ENCODE peak calls at places on chromosomes 7 and 10, in six cellular contexts. One of them, this sample, is unnamed.

GRCh38 chr10:44044549-44044948 is 340.3 kb downstream of the CXCL12 start:
- DNase-seq in stomach: no peak
- DNase-seq in ovary: no peak
- DNase-seq in A549: no peak
- DNase-seq in HCT116: no peak
- DNase-seq in cardiac muscle cell: no peak
- DNase-seq in this sample: no peak

GRCh38 chr7:21945374-21946227 is at the start of gene CDCA7L:
- DNase-seq in stomach: peak
- DNase-seq in ovary: peak
- DNase-seq in A549: peak
- DNase-seq in HCT116: peak
- DNase-seq in cardiac muscle cell: peak
- DNase-seq in this sample: no peak

GRCh38 chr7:142883571-142884284 is 1.8 kb downstream of the TRPV6 start:
- DNase-seq in stomach: no peak
- DNase-seq in ovary: no peak
- DNase-seq in A549: no peak
- DNase-seq in HCT116: no peak
- DNase-seq in cardiac muscle cell: no peak
- DNase-seq in this sample: no peak

GRCh38 chr7:20157456-20157855 is 59.7 kb downstream of the MACC1 start:
- DNase-seq in stomach: no peak
- DNase-seq in ovary: no peak
- DNase-seq in A549: no peak
- DNase-seq in HCT116: no peak
- DNase-seq in cardiac muscle cell: no peak
- DNase-seq in this sample: no peak

GRCh38 chr7:64643567-64643966 is 22.4 kb upstream of the ZNF107 start:
- DNase-seq in stomach: no peak
- DNase-seq in ovary: no peak
- DNase-seq in A549: no peak
- DNase-seq in HCT116: no peak
- DNase-seq in cardiac muscle cell: no peak
- DNase-seq in this sample: no peak

GRCh38 chr7:145957160-145957890 is 159.3 kb upstream of the CNTNAP2 start:
- DNase-seq in stomach: no peak
- DNase-seq in ovary: no peak
- DNase-seq in A549: no peak
- DNase-seq in HCT116: no peak
- DNase-seq in cardiac muscle cell: no peak
- DNase-seq in this sample: no peak

GRCh38 chr7:80411621-80412020 is 100.2 kb downstream of the GNAT3 start:
- DNase-seq in stomach: no peak
- DNase-seq in ovary: no peak
- DNase-seq in A549: no peak
- DNase-seq in HCT116: no peak
- DNase-seq in cardiac muscle cell: no peak
- DNase-seq in this sample: no peak

GRCh38 chr7:84092207-84092606 is 102.4 kb downstream of the SEMA3A start:
- DNase-seq in stomach: no peak
- DNase-seq in ovary: no peak
- DNase-seq in A549: peak
- DNase-seq in HCT116: no peak
- DNase-seq in cardiac muscle cell: no peak
- DNase-seq in this sample: no peak

GRCh38 chr10:12993595-12993994 is 7.9 kb downstream of the CCDC3 start:
- DNase-seq in stomach: no peak
- DNase-seq in ovary: no peak
- DNase-seq in A549: no peak
- DNase-seq in HCT116: no peak
- DNase-seq in cardiac muscle cell: no peak
- DNase-seq in this sample: no peak

GRCh38 chr10:101032637-101033201 is 1.7 kb downstream of the SFXN3 start:
- DNase-seq in stomach: peak
- DNase-seq in ovary: peak
- DNase-seq in A549: peak
- DNase-seq in HCT116: peak
- DNase-seq in cardiac muscle cell: no peak
- DNase-seq in this sample: peak

GRCh38 chr7:53609185-53609584 is 573.8 kb downstream of the POM121L12 start:
- DNase-seq in stomach: no peak
- DNase-seq in ovary: no peak
- DNase-seq in A549: no peak
- DNase-seq in HCT116: no peak
- DNase-seq in cardiac muscle cell: no peak
- DNase-seq in this sample: no peak

GRCh38 chr10:122850705-122851640 is 5.3 kb upstream of the CUZD1 start:
- DNase-seq in stomach: no peak
- DNase-seq in ovary: no peak
- DNase-seq in A549: no peak
- DNase-seq in HCT116: no peak
- DNase-seq in cardiac muscle cell: no peak
- DNase-seq in this sample: no peak

GRCh38 chr10:132419631-132420468 is 22.9 kb downstream of the PWWP2B start:
- DNase-seq in stomach: peak
- DNase-seq in ovary: no peak
- DNase-seq in A549: no peak
- DNase-seq in HCT116: no peak
- DNase-seq in cardiac muscle cell: no peak
- DNase-seq in this sample: no peak

GRCh38 chr10:26211781-26212444 is 4.7 kb upstream of the GAD2 start:
- DNase-seq in stomach: no peak
- DNase-seq in ovary: no peak
- DNase-seq in A549: no peak
- DNase-seq in HCT116: no peak
- DNase-seq in cardiac muscle cell: no peak
- DNase-seq in this sample: no peak

GRCh38 chr10:132446661-132447445 is 49.9 kb downstream of the PWWP2B start:
- DNase-seq in stomach: peak
- DNase-seq in ovary: no peak
- DNase-seq in A549: peak
- DNase-seq in HCT116: peak
- DNase-seq in cardiac muscle cell: peak
- DNase-seq in this sample: no peak

GRCh38 chr10:113177163-113177935 is 227.3 kb downstream of the TCF7L2 start:
- DNase-seq in stomach: no peak
- DNase-seq in ovary: peak
- DNase-seq in A549: no peak
- DNase-seq in HCT116: no peak
- DNase-seq in cardiac muscle cell: peak
- DNase-seq in this sample: no peak

GRCh38 chr10:23417254-23417653 is 21.6 kb upstream of the OTUD1 start:
- DNase-seq in stomach: no peak
- DNase-seq in ovary: no peak
- DNase-seq in A549: no peak
- DNase-seq in HCT116: no peak
- DNase-seq in cardiac muscle cell: no peak
- DNase-seq in this sample: no peak

GRCh38 chr7:108839091-108839490 is 269.4 kb downstream of the DNAJB9 start:
- DNase-seq in stomach: no peak
- DNase-seq in ovary: no peak
- DNase-seq in A549: no peak
- DNase-seq in HCT116: no peak
- DNase-seq in cardiac muscle cell: no peak
- DNase-seq in this sample: no peak

GRCh38 chr7:45918556-45918955 is 2.5 kb downstream of the IGFBP3 start:
- DNase-seq in stomach: no peak
- DNase-seq in ovary: no peak
- DNase-seq in A549: no peak
- DNase-seq in HCT116: no peak
- DNase-seq in cardiac muscle cell: no peak
- DNase-seq in this sample: no peak

GRCh38 chr7:34747176-34747781 is 89.3 kb downstream of the NPSR1 start:
- DNase-seq in stomach: no peak
- DNase-seq in ovary: no peak
- DNase-seq in A549: no peak
- DNase-seq in HCT116: no peak
- DNase-seq in cardiac muscle cell: no peak
- DNase-seq in this sample: no peak

GRCh38 chr7:34750636-34751035 is 92.6 kb downstream of the NPSR1 start:
- DNase-seq in stomach: no peak
- DNase-seq in ovary: no peak
- DNase-seq in A549: no peak
- DNase-seq in HCT116: no peak
- DNase-seq in cardiac muscle cell: no peak
- DNase-seq in this sample: no peak

GRCh38 chr7:34747842-34748241 is 89.8 kb downstream of the NPSR1 start:
- DNase-seq in stomach: peak
- DNase-seq in ovary: no peak
- DNase-seq in A549: no peak
- DNase-seq in HCT116: no peak
- DNase-seq in cardiac muscle cell: no peak
- DNase-seq in this sample: no peak

GRCh38 chr7:34750209-34750608 is 92.2 kb downstream of the NPSR1 start:
- DNase-seq in stomach: no peak
- DNase-seq in ovary: no peak
- DNase-seq in A549: no peak
- DNase-seq in HCT116: no peak
- DNase-seq in cardiac muscle cell: no peak
- DNase-seq in this sample: no peak

DNA sequence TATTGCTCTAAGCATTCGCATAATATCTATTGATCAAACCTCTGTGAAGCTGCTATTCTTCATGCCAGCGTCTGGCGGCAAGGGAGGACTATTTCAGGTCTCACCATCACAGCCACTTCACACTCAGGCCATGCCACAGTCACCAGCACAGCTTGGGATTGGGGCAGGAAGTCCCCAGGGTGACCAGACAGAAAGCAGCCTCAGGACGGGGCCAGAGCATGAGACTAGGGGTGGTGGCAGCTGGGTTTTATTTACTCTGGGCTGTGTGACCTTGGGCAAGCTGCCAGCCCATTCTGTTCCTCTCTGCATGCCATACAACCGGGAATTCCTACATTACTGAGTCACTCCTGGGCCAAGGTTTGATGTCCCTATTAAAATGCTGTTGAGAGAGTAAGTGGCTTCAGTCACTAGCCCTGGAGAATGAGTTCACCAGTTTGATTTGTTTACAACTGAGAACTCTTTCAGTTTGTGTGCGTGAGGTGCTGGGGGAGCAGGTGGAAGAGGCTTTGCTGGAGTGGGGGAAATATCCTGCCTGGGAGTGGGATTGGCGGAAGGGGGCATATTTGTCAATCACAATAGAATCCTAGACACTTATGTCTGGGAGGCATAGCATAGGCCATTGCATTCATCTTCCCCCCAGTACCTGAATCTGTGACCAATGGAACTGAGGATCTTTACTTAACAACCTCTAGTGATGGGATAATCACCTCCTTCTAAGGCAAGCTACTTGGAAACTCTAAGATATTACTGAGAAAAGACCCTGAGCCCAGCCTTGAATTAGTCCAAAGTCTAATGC is 90.4 kb downstream of the NPSR1 start:
- DNase-seq in stomach: peak
- DNase-seq in ovary: peak
- DNase-seq in A549: peak
- DNase-seq in HCT116: peak
- DNase-seq in cardiac muscle cell: no peak
- DNase-seq in this sample: no peak
- H3K27ac ChIP-seq in stomach: peak
- H3K27ac ChIP-seq in ovary: no peak
- H3K27ac ChIP-seq in A549: peak
- H3K27ac ChIP-seq in HCT116: peak
- H3K27ac ChIP-seq in cardiac muscle cell: no peak
- H3K27ac ChIP-seq in this sample: no peak

GRCh38 chr7:47145326-47145725 is 436.6 kb downstream of the TNS3 start:
- DNase-seq in stomach: no peak
- DNase-seq in ovary: no peak
- DNase-seq in A549: no peak
- DNase-seq in HCT116: no peak
- DNase-seq in cardiac muscle cell: no peak
- DNase-seq in this sample: no peak
- H3K4me3 ChIP-seq in stomach: no peak
- H3K4me3 ChIP-seq in ovary: no peak
- H3K4me3 ChIP-seq in A549: no peak
- H3K4me3 ChIP-seq in HCT116: no peak
- H3K4me3 ChIP-seq in cardiac muscle cell: no peak
- H3K4me3 ChIP-seq in this sample: no peak

DNA sequence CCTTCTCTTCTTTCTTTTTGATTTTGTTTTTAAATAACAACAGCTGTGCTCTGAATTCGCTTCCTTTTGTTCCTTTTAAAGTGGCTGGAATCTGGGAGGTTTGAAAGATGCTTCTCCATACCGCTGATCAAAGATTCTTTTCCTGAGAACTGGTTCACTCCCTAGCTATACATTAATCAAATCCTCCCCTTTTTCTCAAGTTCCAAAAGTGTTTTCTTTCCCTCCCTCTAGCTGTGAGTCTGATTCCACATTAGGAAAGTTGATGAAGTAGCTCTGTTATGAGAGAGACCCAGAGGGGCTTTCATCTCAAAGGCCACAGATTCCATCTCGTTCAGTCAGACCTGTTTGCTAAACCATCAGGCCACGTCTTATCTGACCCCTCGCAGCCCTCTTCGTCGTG is 602.8 kb upstream of the NRP1 start:
- DNase-seq in stomach: no peak
- DNase-seq in ovary: no peak
- DNase-seq in A549: no peak
- DNase-seq in HCT116: no peak
- DNase-seq in cardiac muscle cell: no peak
- DNase-seq in this sample: no peak
- H3K27ac ChIP-seq in stomach: no peak
- H3K27ac ChIP-seq in ovary: no peak
- H3K27ac ChIP-seq in A549: no peak
- H3K27ac ChIP-seq in HCT116: no peak
- H3K27ac ChIP-seq in cardiac muscle cell: no peak
- H3K27ac ChIP-seq in this sample: no peak

GRCh38 chr10:21536874-21537273 is 2.8 kb downstream of the MLLT10 start:
- DNase-seq in stomach: no peak
- DNase-seq in ovary: no peak
- DNase-seq in A549: no peak
- DNase-seq in HCT116: no peak
- DNase-seq in cardiac muscle cell: no peak
- DNase-seq in this sample: no peak
- H3K4me3 ChIP-seq in stomach: no peak
- H3K4me3 ChIP-seq in ovary: no peak
- H3K4me3 ChIP-seq in A549: no peak
- H3K4me3 ChIP-seq in HCT116: no peak
- H3K4me3 ChIP-seq in cardiac muscle cell: no peak
- H3K4me3 ChIP-seq in this sample: no peak